ENCODE peak calls at places on chromosomes 1 and 21, in four cellular contexts. H is H1, C is K562, S is HCT116. W is an unnamed sample.

GRCh38 chr21:43341349-43342163 is 85.4 kb downstream of the SIK1 start:
- DNase-seq in H (no peak), C (no peak), S (no peak), W (no peak)

GRCh38 chr21:44557491-44558328 is 885 bp downstream of the KRTAP10-3 start:
- DNase-seq in H (no peak), C (no peak), S (no peak), W (no peak)

GRCh38 chr1:109768335-109768650 is 4.6 kb upstream of the EPS8L3 start:
- DNase-seq in H (no peak), C (no peak), S (no peak), W (no peak)

GRCh38 chr1:215793210-215793609 is 226.1 kb downstream of the KCTD3 start:
- DNase-seq in H (no peak), C (no peak), S (no peak), W (no peak)

GRCh38 chr1:210250665-210250997 is 18.0 kb downstream of the SERTAD4 start:
- DNase-seq in H (no peak), C (no peak), S (no peak), W (no peak)

GRCh38 chr1:234550341-234551031 is 59.5 kb downstream of the IRF2BP2 start:
- DNase-seq in H (no peak), C (no peak), S (no peak), W (no peak)

GRCh38 chr1:193348126-193349045 is 162.0 kb upstream of the B3GALT2 start:
- DNase-seq in H (no peak), C (no peak), S (no peak), W (no peak)

GRCh38 chr21:38221594-38221993 is 35.2 kb upstream of the KCNJ15 start:
- DNase-seq in H (no peak), C (no peak), S (no peak), W (no peak)

GRCh38 chr21:42401820-42402251 is 1.9 kb upstream of the UBASH3A start:
- DNase-seq in H (no peak), C (no peak), S (no peak), W (no peak)

GRCh38 chr1:24771574-24771973 is 26.3 kb downstream of the CLIC4 start:
- DNase-seq in H (no peak), C (no peak), S (no peak), W (no peak)

GRCh38 chr1:161484613-161485012 is 20.6 kb upstream of the FCGR2A start:
- DNase-seq in H (no peak), C (no peak), S (no peak), W (no peak)

GRCh38 chr1:111197598-111198289 is 2.7 kb downstream of the DENND2D start:
- DNase-seq in H (peak; percentile 54), C (peak; percentile 40), S (no peak), W (no peak)

GRCh38 chr1:202860744-202861419 is 28.1 kb downstream of the RABIF start:
- DNase-seq in H (peak; percentile 78), C (peak; percentile 77), S (peak; percentile 38), W (no peak)

GRCh38 chr1:77905603-77906002 is 17.2 kb downstream of the NEXN start:
- DNase-seq in H (no peak), C (no peak), S (no peak), W (no peak)

GRCh38 chr21:42406201-42406601 is 2.5 kb downstream of the UBASH3A start:
- DNase-seq in H (no peak), C (no peak), S (no peak), W (no peak)

GRCh38 chr1:202254454-202255252 is 61.1 kb downstream of the LGR6 start:
- DNase-seq in H (no peak), C (no peak), S (no peak), W (no peak)

GRCh38 chr21:35043549-35043948 is 5.6 kb downstream of the RUNX1 start:
- DNase-seq in H (no peak), C (no peak), S (no peak), W (no peak)

GRCh38 chr21:30714436-30714835 is 4.1 kb downstream of the KRTAP21-3 start:
- DNase-seq in H (no peak), C (no peak), S (no peak), W (no peak)

GRCh38 chr1:91866425-91866824 is 19.5 kb downstream of the TGFBR3 start:
- DNase-seq in H (no peak), C (no peak), S (no peak), W (no peak)

GRCh38 chr1:19450811-19451564 is 34.4 kb downstream of the CAPZB start:
- DNase-seq in H (no peak), C (no peak), S (peak; percentile 37), W (no peak)

GRCh38 chr1:215543191-215543606 is 23.9 kb upstream of the KCTD3 start:
- DNase-seq in H (no peak), C (no peak), S (no peak), W (peak; percentile 23)

GRCh38 chr1:201270616-201271390 is 12.5 kb upstream of the PKP1 start:
- DNase-seq in H (no peak), C (no peak), S (no peak), W (no peak)

GRCh38 chr1:4594286-4594991 is 60.0 kb upstream of the AJAP1 start:
- DNase-seq in H (no peak), C (no peak), S (no peak), W (no peak)

GRCh38 chr1:106619080-106619826 is 437.2 kb upstream of the PRMT6 start:
- DNase-seq in H (no peak), C (no peak), S (no peak), W (no peak)
- TF ChIP-seq SRF in H (no peak), C (no peak), S (no peak), W (no peak)

GRCh38 chr21:33362044-33362555 is 37.3 kb downstream of the IFNAR1 start:
- DNase-seq in H (peak; percentile 56), C (no peak), S (no peak), W (no peak)

GRCh38 chr21:33360281-33360680 is 35.5 kb downstream of the IFNAR1 start:
- DNase-seq in H (no peak), C (no peak), S (no peak), W (no peak)

GRCh38 chr21:33364830-33365229 is 38.4 kb upstream of the IFNGR2 start:
- DNase-seq in H (no peak), C (no peak), S (no peak), W (no peak)

GRCh38 chr21:33359446-33359845 is 34.7 kb downstream of the IFNAR1 start:
- DNase-seq in H (no peak), C (no peak), S (no peak), W (no peak)

GRCh38 chr21:33360871-33361602 is 36.3 kb downstream of the IFNAR1 start:
- DNase-seq in H (peak; percentile 65), C (peak; percentile 88), S (no peak), W (peak; percentile 78)
- TF ChIP-seq SRF in H (no peak), C (no peak), S (no peak), W (no peak)

GRCh38 chr1:3065396-3065795 is 3.6 kb upstream of the PRDM16 start:
- DNase-seq in H (no peak), C (no peak), S (no peak), W (no peak)
- TF ChIP-seq SRF in H (no peak), C (no peak), S (no peak), W (no peak)

GRCh38 chr1:175073054-175073453 is 5.4 kb downstream of the TNN start:
- DNase-seq in H (no peak), C (no peak), S (no peak), W (no peak)
- TF ChIP-seq SRF in H (no peak), C (no peak), S (no peak), W (no peak)

GRCh38 chr1:187266051-187266450 is 437.3 kb downstream of the PLA2G4A start:
- DNase-seq in H (no peak), C (no peak), S (no peak), W (no peak)

GRCh38 chr1:187262731-187263130 is 434.0 kb downstream of the PLA2G4A start:
- DNase-seq in H (no peak), C (no peak), S (no peak), W (no peak)

GRCh38 chr1:187264995-187265602 is 436.4 kb downstream of the PLA2G4A start:
- DNase-seq in H (no peak), C (no peak), S (peak; percentile 50), W (no peak)

GRCh38 chr1:187270256-187270655 is 441.5 kb downstream of the PLA2G4A start:
- DNase-seq in H (no peak), C (no peak), S (no peak), W (no peak)

DNA sequence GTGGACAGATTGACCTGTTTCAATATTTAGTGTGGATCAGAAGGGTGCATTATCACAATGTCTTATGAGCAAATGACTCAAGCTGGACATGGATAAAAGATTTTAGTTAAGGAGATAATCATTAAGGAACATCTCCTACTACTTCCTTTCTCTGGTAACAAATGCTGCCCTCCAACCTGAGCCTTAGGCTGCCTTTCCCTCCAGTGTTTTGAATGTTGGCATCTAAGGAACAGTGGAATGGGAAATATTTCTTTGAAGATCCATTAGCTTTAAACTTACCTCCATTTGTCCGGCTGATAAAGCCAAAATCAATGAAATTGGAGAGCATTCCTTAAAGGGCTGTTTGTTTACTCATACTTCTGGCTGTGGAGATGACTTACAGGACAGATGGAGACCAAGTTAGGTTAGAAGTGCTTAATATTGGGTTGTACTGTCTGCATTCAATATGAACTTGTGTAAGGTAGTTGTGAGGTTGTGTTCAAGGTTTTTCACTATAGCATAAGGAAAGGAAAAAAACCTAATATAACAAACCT is 439.1 kb downstream of the PLA2G4A start:
- DNase-seq in H (no peak), C (no peak), S (peak; percentile 12), W (no peak)
- TF ChIP-seq SRF in H (no peak), C (no peak), S (no peak), W (no peak)

GRCh38 chr21:31727181-31727580 is 4.7 kb downstream of the SCAF4 start:
- DNase-seq in H (no peak), C (no peak), S (no peak), W (no peak)
- TF ChIP-seq SRF in H (no peak), C (no peak), S (no peak), W (no peak)

DNA sequence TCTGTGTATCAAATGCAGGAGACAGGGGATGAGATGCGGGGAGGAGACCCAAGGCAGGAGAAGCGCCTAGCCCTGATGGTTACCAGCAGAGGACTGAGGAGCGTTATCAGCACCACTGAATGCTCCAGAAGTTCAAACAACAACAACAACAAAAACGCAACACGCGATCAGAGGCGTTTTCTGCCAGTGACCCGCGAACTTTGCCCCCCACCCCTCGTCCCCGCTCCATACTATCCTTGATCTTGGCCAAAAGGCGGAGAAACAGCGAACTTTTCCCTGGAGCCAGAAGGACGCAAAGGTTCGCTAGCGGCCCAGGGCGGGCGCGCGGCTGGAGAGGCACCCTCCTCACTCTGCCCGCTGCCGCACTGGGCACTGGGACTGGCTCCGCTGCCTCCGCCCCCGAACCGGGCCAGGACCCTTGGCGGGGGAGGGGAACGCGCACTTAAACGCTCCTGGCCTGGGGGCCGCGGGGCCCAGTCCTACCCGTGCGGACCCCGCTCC is 699 bp downstream of the ECHDC2 start:
- DNase-seq in H (no peak), C (no peak), S (no peak), W (no peak)
- TF ChIP-seq SRF in H (no peak), C (no peak), S (no peak), W (no peak)

DNA sequence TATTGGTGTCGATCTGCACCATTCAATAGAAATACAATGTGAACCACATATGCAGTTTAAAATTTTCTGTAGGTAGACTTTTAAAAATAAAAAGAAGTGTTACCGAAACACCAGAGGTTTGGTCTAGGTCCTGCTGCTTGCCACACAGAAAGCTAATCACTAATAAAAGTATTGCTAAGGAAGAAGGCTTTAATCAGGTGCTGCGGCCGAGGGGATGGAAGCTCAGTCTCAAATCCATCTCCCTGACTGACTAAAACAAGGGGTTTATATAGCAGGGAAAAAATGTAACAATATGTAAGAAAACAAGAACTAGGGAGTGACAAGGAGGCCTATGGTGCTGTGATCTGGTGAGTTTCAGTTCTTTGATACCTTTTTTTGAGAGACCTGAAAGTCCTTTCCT is 99.3 kb downstream of the XPR1 start:
- DNase-seq in H (no peak), C (no peak), S (no peak), W (no peak)
- TF ChIP-seq SRF in H (no peak), C (no peak), S (no peak), W (no peak)

W was measured in GM12878.